ENCODE peak calls at places on chromosomes 16 and 17, in eight cellular contexts. One of them, this sample, is unnamed.

GRCh38 chr17:73841431-73842060 is 197.3 kb upstream of the SDK2 start:
- DNase-seq in prostate gland: no peak
- DNase-seq in ovary: no peak
- DNase-seq in body of pancreas: no peak
- DNase-seq in esophagus muscularis mucosa: no peak
- DNase-seq in tibial nerve: no peak
- DNase-seq in right lobe of liver: no peak
- DNase-seq in uterus: no peak
- DNase-seq in this sample: no peak

GRCh38 chr17:74117999-74118421 is 85.5 kb upstream of the RPL38 start:
- DNase-seq in prostate gland: no peak
- DNase-seq in ovary: no peak
- DNase-seq in body of pancreas: no peak
- DNase-seq in esophagus muscularis mucosa: no peak
- DNase-seq in tibial nerve: no peak
- DNase-seq in right lobe of liver: no peak
- DNase-seq in uterus: no peak
- DNase-seq in this sample: no peak

GRCh38 chr17:79192503-79193500 is 118.2 kb downstream of the ENGASE start:
- DNase-seq in prostate gland: peak; percentile 8
- DNase-seq in ovary: no peak
- DNase-seq in body of pancreas: peak; percentile 19
- DNase-seq in esophagus muscularis mucosa: no peak
- DNase-seq in tibial nerve: no peak
- DNase-seq in right lobe of liver: no peak
- DNase-seq in uterus: no peak
- DNase-seq in this sample: no peak

GRCh38 chr16:28063611-28064061 is at the start of gene GSG1L:
- DNase-seq in prostate gland: no peak
- DNase-seq in ovary: no peak
- DNase-seq in body of pancreas: no peak
- DNase-seq in esophagus muscularis mucosa: no peak
- DNase-seq in tibial nerve: no peak
- DNase-seq in right lobe of liver: no peak
- DNase-seq in uterus: no peak
- DNase-seq in this sample: no peak

GRCh38 chr16:79980650-79981521 is 380.3 kb upstream of the MAF start:
- DNase-seq in prostate gland: no peak
- DNase-seq in ovary: no peak
- DNase-seq in body of pancreas: no peak
- DNase-seq in esophagus muscularis mucosa: no peak
- DNase-seq in tibial nerve: no peak
- DNase-seq in right lobe of liver: no peak
- DNase-seq in uterus: no peak
- DNase-seq in this sample: no peak

GRCh38 chr17:36124879-36125824 is 21.5 kb downstream of the CCL4 start:
- DNase-seq in prostate gland: no peak
- DNase-seq in ovary: no peak
- DNase-seq in body of pancreas: no peak
- DNase-seq in esophagus muscularis mucosa: no peak
- DNase-seq in tibial nerve: no peak
- DNase-seq in right lobe of liver: no peak
- DNase-seq in uterus: no peak
- DNase-seq in this sample: peak; percentile 70

GRCh38 chr16:64440421-64440831 is 681.4 kb downstream of the CDH11 start:
- DNase-seq in prostate gland: no peak
- DNase-seq in ovary: no peak
- DNase-seq in body of pancreas: peak; percentile 37
- DNase-seq in esophagus muscularis mucosa: no peak
- DNase-seq in tibial nerve: peak; percentile 17
- DNase-seq in right lobe of liver: no peak
- DNase-seq in uterus: no peak
- DNase-seq in this sample: no peak

GRCh38 chr16:56269824-56270684 is 78.8 kb downstream of the GNAO1 start:
- DNase-seq in prostate gland: no peak
- DNase-seq in ovary: no peak
- DNase-seq in body of pancreas: peak; percentile 46
- DNase-seq in esophagus muscularis mucosa: no peak
- DNase-seq in tibial nerve: no peak
- DNase-seq in right lobe of liver: peak; percentile 88
- DNase-seq in uterus: peak; percentile 36
- DNase-seq in this sample: no peak

GRCh38 chr16:16143038-16143763 is 80.1 kb downstream of the ABCC6 start:
- DNase-seq in prostate gland: no peak
- DNase-seq in ovary: no peak
- DNase-seq in body of pancreas: peak; percentile 12
- DNase-seq in esophagus muscularis mucosa: no peak
- DNase-seq in tibial nerve: no peak
- DNase-seq in right lobe of liver: no peak
- DNase-seq in uterus: no peak
- DNase-seq in this sample: no peak

GRCh38 chr17:1643293-1643998 is 2.1 kb downstream of the SCARF1 start:
- DNase-seq in prostate gland: peak; percentile 83
- DNase-seq in ovary: no peak
- DNase-seq in body of pancreas: peak; percentile 93
- DNase-seq in esophagus muscularis mucosa: no peak
- DNase-seq in tibial nerve: no peak
- DNase-seq in right lobe of liver: no peak
- DNase-seq in uterus: no peak
- DNase-seq in this sample: no peak

GRCh38 chr17:1638624-1639300 is 6.8 kb downstream of the SCARF1 start:
- DNase-seq in prostate gland: no peak
- DNase-seq in ovary: no peak
- DNase-seq in body of pancreas: no peak
- DNase-seq in esophagus muscularis mucosa: no peak
- DNase-seq in tibial nerve: no peak
- DNase-seq in right lobe of liver: no peak
- DNase-seq in uterus: no peak
- DNase-seq in this sample: no peak

GRCh38 chr17:1639549-1639948 is 6.0 kb downstream of the SCARF1 start:
- DNase-seq in prostate gland: no peak
- DNase-seq in ovary: no peak
- DNase-seq in body of pancreas: peak; percentile 64
- DNase-seq in esophagus muscularis mucosa: no peak
- DNase-seq in tibial nerve: no peak
- DNase-seq in right lobe of liver: no peak
- DNase-seq in uterus: no peak
- DNase-seq in this sample: no peak

GRCh38 chr17:1640329-1641064 is 5.0 kb downstream of the SCARF1 start:
- DNase-seq in prostate gland: no peak
- DNase-seq in ovary: no peak
- DNase-seq in body of pancreas: no peak
- DNase-seq in esophagus muscularis mucosa: no peak
- DNase-seq in tibial nerve: no peak
- DNase-seq in right lobe of liver: no peak
- DNase-seq in uterus: no peak
- DNase-seq in this sample: no peak

GRCh38 chr17:1641065-1641403 is 4.5 kb downstream of the SCARF1 start:
- DNase-seq in prostate gland: no peak
- DNase-seq in ovary: no peak
- DNase-seq in body of pancreas: no peak
- DNase-seq in esophagus muscularis mucosa: no peak
- DNase-seq in tibial nerve: no peak
- DNase-seq in right lobe of liver: no peak
- DNase-seq in uterus: no peak
- DNase-seq in this sample: no peak
- H3K4me3 ChIP-seq in prostate gland: no peak overlapping the region
- H3K4me3 ChIP-seq in ovary: no peak overlapping the region
- H3K4me3 ChIP-seq in body of pancreas: no peak overlapping the region
- H3K4me3 ChIP-seq in esophagus muscularis mucosa: no peak overlapping the region
- H3K4me3 ChIP-seq in tibial nerve: no peak overlapping the region
- H3K4me3 ChIP-seq in right lobe of liver: no peak overlapping the region
- H3K4me3 ChIP-seq in uterus: no peak overlapping the region
- H3K4me3 ChIP-seq in this sample: no peak overlapping the region

GRCh38 chr17:61928101-61928436 is 287 bp upstream of the INTS2 start:
- DNase-seq in prostate gland: no peak
- DNase-seq in ovary: no peak
- DNase-seq in body of pancreas: no peak
- DNase-seq in esophagus muscularis mucosa: no peak
- DNase-seq in tibial nerve: no peak
- DNase-seq in right lobe of liver: no peak
- DNase-seq in uterus: no peak
- DNase-seq in this sample: no peak

GRCh38 chr17:61927211-61928100 is at the start of gene INTS2:
- DNase-seq in prostate gland: peak; percentile 95
- DNase-seq in ovary: peak; percentile 94
- DNase-seq in body of pancreas: peak; percentile 96
- DNase-seq in esophagus muscularis mucosa: peak; percentile 99
- DNase-seq in tibial nerve: peak; percentile 97
- DNase-seq in right lobe of liver: peak; percentile 97
- DNase-seq in uterus: peak; percentile 96
- DNase-seq in this sample: peak; percentile 99

DNA sequence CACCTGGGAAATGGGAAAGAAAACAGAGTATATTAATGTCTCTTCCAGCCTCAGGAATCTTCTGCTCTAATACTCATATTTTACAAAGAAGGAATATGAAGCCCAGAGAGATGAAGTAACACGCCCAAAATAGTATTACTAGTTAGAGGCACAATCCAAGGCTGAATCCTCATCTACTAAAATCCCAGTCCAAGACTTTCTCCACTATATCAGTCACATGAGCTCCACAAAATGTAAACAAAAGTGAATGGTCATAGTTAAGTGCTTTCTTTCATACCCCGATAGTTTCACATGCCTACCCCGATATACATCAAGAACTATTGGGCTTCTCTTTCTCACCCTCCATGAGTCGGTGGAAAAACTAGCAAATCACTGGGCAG is 961 bp downstream of the INTS2 start:
- DNase-seq in prostate gland: no peak
- DNase-seq in ovary: no peak
- DNase-seq in body of pancreas: no peak
- DNase-seq in esophagus muscularis mucosa: no peak
- DNase-seq in tibial nerve: no peak
- DNase-seq in right lobe of liver: no peak
- DNase-seq in uterus: no peak
- DNase-seq in this sample: no peak
- TF ChIP-seq POLR2A in prostate gland: no peak
- TF ChIP-seq POLR2A in ovary: no peak
- TF ChIP-seq POLR2A in body of pancreas: no peak
- TF ChIP-seq POLR2A in esophagus muscularis mucosa: no peak
- TF ChIP-seq POLR2A in tibial nerve: no peak
- TF ChIP-seq POLR2A in right lobe of liver: no peak
- TF ChIP-seq POLR2A in uterus: no peak
- TF ChIP-seq POLR2A in this sample: no peak

DNA sequence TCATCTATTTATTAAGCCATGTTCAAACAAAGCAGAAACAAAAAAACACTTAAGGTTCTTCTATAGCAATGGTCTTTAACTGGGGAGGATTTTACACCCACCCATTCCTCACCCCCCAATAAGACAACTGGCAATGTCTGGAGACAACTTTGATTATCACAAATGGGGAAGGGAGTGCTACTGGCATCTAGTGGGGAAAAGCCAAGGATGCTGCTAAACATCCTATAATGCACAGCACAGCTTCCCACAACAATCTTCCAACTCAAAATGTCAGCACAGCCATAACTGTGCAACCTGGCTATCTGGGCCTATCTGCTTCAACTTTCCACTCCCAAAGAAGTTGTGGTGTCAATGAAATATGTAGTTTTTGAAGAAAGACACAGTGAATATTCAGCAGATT is 1044.4 kb downstream of the CDH8 start:
- DNase-seq in prostate gland: no peak
- DNase-seq in ovary: no peak
- DNase-seq in body of pancreas: no peak
- DNase-seq in esophagus muscularis mucosa: no peak
- DNase-seq in tibial nerve: no peak
- DNase-seq in right lobe of liver: no peak
- DNase-seq in uterus: no peak
- DNase-seq in this sample: no peak
- TF ChIP-seq CTCF in prostate gland: no peak
- TF ChIP-seq CTCF in ovary: no peak
- TF ChIP-seq CTCF in body of pancreas: no peak
- TF ChIP-seq CTCF in esophagus muscularis mucosa: no peak
- TF ChIP-seq CTCF in tibial nerve: no peak
- TF ChIP-seq CTCF in right lobe of liver: no peak
- TF ChIP-seq CTCF in uterus: no peak
- TF ChIP-seq CTCF in this sample: no peak

GRCh38 chr17:21036361-21036881 is 6.4 kb downstream of the USP22 start:
- DNase-seq in prostate gland: no peak
- DNase-seq in ovary: no peak
- DNase-seq in body of pancreas: no peak
- DNase-seq in esophagus muscularis mucosa: no peak
- DNase-seq in tibial nerve: no peak
- DNase-seq in right lobe of liver: no peak
- DNase-seq in uterus: no peak
- DNase-seq in this sample: no peak
- H3K4me3 ChIP-seq in prostate gland: no peak overlapping the region
- H3K4me3 ChIP-seq in ovary: no peak overlapping the region
- H3K4me3 ChIP-seq in body of pancreas: no peak overlapping the region
- H3K4me3 ChIP-seq in esophagus muscularis mucosa: no peak overlapping the region
- H3K4me3 ChIP-seq in tibial nerve: no peak overlapping the region
- H3K4me3 ChIP-seq in right lobe of liver: no peak overlapping the region
- H3K4me3 ChIP-seq in uterus: no peak overlapping the region
- H3K4me3 ChIP-seq in this sample: no peak overlapping the region

GRCh38 chr17:49193513-49194296 is 16.7 kb downstream of the GNGT2 start:
- DNase-seq in prostate gland: peak; percentile 43
- DNase-seq in ovary: peak; percentile 74
- DNase-seq in body of pancreas: peak; percentile 60
- DNase-seq in esophagus muscularis mucosa: no peak
- DNase-seq in tibial nerve: peak; percentile 62
- DNase-seq in right lobe of liver: no peak
- DNase-seq in uterus: peak; percentile 88
- DNase-seq in this sample: peak; percentile 92
- TF ChIP-seq POLR2A in prostate gland: peak; percentile 17
- TF ChIP-seq POLR2A in ovary: peak; percentile 50
- TF ChIP-seq POLR2A in body of pancreas: no peak
- TF ChIP-seq POLR2A in esophagus muscularis mucosa: no peak
- TF ChIP-seq POLR2A in tibial nerve: peak; percentile 47
- TF ChIP-seq POLR2A in right lobe of liver: no peak
- TF ChIP-seq POLR2A in uterus: peak; percentile 24
- TF ChIP-seq POLR2A in this sample: no peak

DNA sequence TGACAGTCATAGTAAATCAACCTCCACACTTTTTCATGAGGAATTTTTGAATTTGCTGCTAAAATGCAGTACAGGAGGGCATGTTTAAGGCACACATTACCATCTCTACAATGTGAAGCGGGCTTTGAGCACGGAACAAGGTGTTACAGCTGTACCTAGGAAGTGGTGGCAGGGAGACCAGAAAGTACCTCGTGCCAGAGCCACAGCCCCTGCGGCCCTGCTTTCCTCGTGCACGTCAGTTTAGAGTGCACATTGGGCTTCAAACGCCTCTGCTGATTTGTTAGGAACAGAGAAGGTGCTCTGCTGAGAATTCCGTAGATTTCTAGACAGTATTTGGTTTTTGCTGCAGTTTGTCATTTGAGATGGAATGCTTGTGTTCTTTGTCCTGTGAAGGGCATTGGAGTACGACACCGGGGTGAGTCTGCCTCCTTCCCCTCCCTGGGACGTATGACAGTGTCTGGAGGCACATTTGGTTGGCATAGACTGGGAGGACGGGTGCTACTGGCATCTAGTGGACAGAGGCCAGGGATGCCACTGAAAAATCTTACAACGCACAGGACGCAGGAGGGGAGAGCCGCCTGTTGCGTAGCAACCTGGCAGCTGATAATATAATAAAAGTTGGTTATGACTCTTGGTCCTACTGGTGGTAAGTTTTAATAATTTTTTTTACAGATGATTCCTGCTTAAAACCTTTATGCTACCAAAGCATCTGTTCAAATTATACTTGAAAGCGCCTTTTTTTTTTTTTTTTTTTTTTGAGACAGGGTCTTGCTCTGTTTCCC is 9.1 kb downstream of the FOXK2 start:
- DNase-seq in prostate gland: peak; percentile 86
- DNase-seq in ovary: no peak
- DNase-seq in body of pancreas: peak; percentile 67
- DNase-seq in esophagus muscularis mucosa: no peak
- DNase-seq in tibial nerve: no peak
- DNase-seq in right lobe of liver: peak; percentile 70
- DNase-seq in uterus: no peak
- DNase-seq in this sample: peak; percentile 67
- TF ChIP-seq CTCF in prostate gland: peak; percentile 69
- TF ChIP-seq CTCF in ovary: no peak
- TF ChIP-seq CTCF in body of pancreas: peak; percentile 46
- TF ChIP-seq CTCF in esophagus muscularis mucosa: peak; percentile 30
- TF ChIP-seq CTCF in tibial nerve: peak; percentile 41
- TF ChIP-seq CTCF in right lobe of liver: peak; percentile 58
- TF ChIP-seq CTCF in uterus: peak; percentile 39
- TF ChIP-seq CTCF in this sample: no peak